ENCODE peak calls at places on chromosome 5, in six cellular contexts. One of them, this sample, is unnamed.

GRCh38 chr5:72673623-72674022 is 142.8 kb upstream of the TNPO1 start:
- DNase-seq in astrocyte: no peak
- DNase-seq in gastrocnemius medialis: no peak
- DNase-seq in IMR-90: no peak
- DNase-seq in mucosa of descending colon: no peak
- DNase-seq in WERI-Rb-1: no peak
- DNase-seq in this sample: no peak

GRCh38 chr5:39080597-39081204 is 6.5 kb upstream of the RICTOR start:
- DNase-seq in IMR-90: peak; percentile 73
- DNase-seq in astrocyte: peak; percentile 56
- DNase-seq in gastrocnemius medialis: peak; percentile 22
- DNase-seq in mucosa of descending colon: no peak
- DNase-seq in WERI-Rb-1: peak; percentile 65
- DNase-seq in this sample: peak; percentile 47

GRCh38 chr5:33457124-33457523 is 16.4 kb downstream of the TARS1 start:
- DNase-seq in astrocyte: peak; percentile 6
- DNase-seq in IMR-90: peak; percentile 9
- DNase-seq in gastrocnemius medialis: no peak
- DNase-seq in WERI-Rb-1: no peak
- DNase-seq in mucosa of descending colon: no peak
- DNase-seq in this sample: no peak

GRCh38 chr5:17412760-17413671 is 85.0 kb upstream of the TAF11L2 start:
- DNase-seq in astrocyte: no peak
- DNase-seq in IMR-90: no peak
- DNase-seq in gastrocnemius medialis: no peak
- DNase-seq in mucosa of descending colon: no peak
- DNase-seq in WERI-Rb-1: peak; percentile 86
- DNase-seq in this sample: no peak

GRCh38 chr5:94309166-94309565 is 309.2 kb downstream of the KIAA0825 start:
- DNase-seq in gastrocnemius medialis: no peak
- DNase-seq in IMR-90: peak; percentile 5
- DNase-seq in WERI-Rb-1: no peak
- DNase-seq in mucosa of descending colon: no peak
- DNase-seq in astrocyte: no peak
- DNase-seq in this sample: no peak

GRCh38 chr5:5381259-5382006 is 41.0 kb upstream of the ICE1 start:
- DNase-seq in astrocyte: peak; percentile 43
- DNase-seq in WERI-Rb-1: no peak
- DNase-seq in gastrocnemius medialis: no peak
- DNase-seq in IMR-90: no peak
- DNase-seq in mucosa of descending colon: no peak
- DNase-seq in this sample: no peak

GRCh38 chr5:78508231-78508765 is 140.3 kb downstream of the LHFPL2 start:
- DNase-seq in gastrocnemius medialis: no peak
- DNase-seq in astrocyte: peak; percentile 62
- DNase-seq in mucosa of descending colon: no peak
- DNase-seq in WERI-Rb-1: no peak
- DNase-seq in IMR-90: peak; percentile 78
- DNase-seq in this sample: peak; percentile 38

GRCh38 chr5:76367623-76368366 is 35.3 kb upstream of the IQGAP2 start:
- DNase-seq in mucosa of descending colon: no peak
- DNase-seq in astrocyte: peak; percentile 11
- DNase-seq in gastrocnemius medialis: no peak
- DNase-seq in WERI-Rb-1: no peak
- DNase-seq in IMR-90: peak; percentile 16
- DNase-seq in this sample: no peak

GRCh38 chr5:10734050-10734709 is 26.9 kb downstream of the DAP start:
- DNase-seq in gastrocnemius medialis: no peak
- DNase-seq in mucosa of descending colon: no peak
- DNase-seq in IMR-90: no peak
- DNase-seq in astrocyte: no peak
- DNase-seq in WERI-Rb-1: peak; percentile 39
- DNase-seq in this sample: no peak

GRCh38 chr5:55724276-55724675 is 12.2 kb upstream of the SLC38A9 start:
- DNase-seq in gastrocnemius medialis: no peak
- DNase-seq in mucosa of descending colon: no peak
- DNase-seq in IMR-90: peak; percentile 17
- DNase-seq in WERI-Rb-1: no peak
- DNase-seq in astrocyte: no peak
- DNase-seq in this sample: no peak

GRCh38 chr5:172313877-172314276 is 30.3 kb upstream of the UBTD2 start:
- DNase-seq in gastrocnemius medialis: no peak
- DNase-seq in mucosa of descending colon: no peak
- DNase-seq in IMR-90: no peak
- DNase-seq in astrocyte: no peak
- DNase-seq in WERI-Rb-1: no peak
- DNase-seq in this sample: no peak

GRCh38 chr5:168908207-168908606 is 329.0 kb upstream of the PANK3 start:
- DNase-seq in WERI-Rb-1: no peak
- DNase-seq in astrocyte: peak; percentile 80
- DNase-seq in IMR-90: no peak
- DNase-seq in mucosa of descending colon: no peak
- DNase-seq in gastrocnemius medialis: no peak
- DNase-seq in this sample: no peak

GRCh38 chr5:154236459-154237375 is 46.2 kb downstream of the GALNT10 start:
- DNase-seq in IMR-90: no peak
- DNase-seq in gastrocnemius medialis: no peak
- DNase-seq in WERI-Rb-1: no peak
- DNase-seq in astrocyte: no peak
- DNase-seq in mucosa of descending colon: no peak
- DNase-seq in this sample: no peak

GRCh38 chr5:16568875-16569580 is 47.8 kb downstream of the RETREG1 start:
- DNase-seq in astrocyte: peak; percentile 68
- DNase-seq in WERI-Rb-1: no peak
- DNase-seq in mucosa of descending colon: no peak
- DNase-seq in IMR-90: no peak
- DNase-seq in gastrocnemius medialis: no peak
- DNase-seq in this sample: no peak

GRCh38 chr5:150294551-150295071 is 5.0 kb upstream of the CAMK2A start:
- DNase-seq in astrocyte: no peak
- DNase-seq in gastrocnemius medialis: no peak
- DNase-seq in IMR-90: no peak
- DNase-seq in mucosa of descending colon: no peak
- DNase-seq in WERI-Rb-1: no peak
- DNase-seq in this sample: no peak

GRCh38 chr5:150302301-150303069 is at the start of gene ARSI:
- DNase-seq in gastrocnemius medialis: no peak
- DNase-seq in WERI-Rb-1: no peak
- DNase-seq in IMR-90: no peak
- DNase-seq in mucosa of descending colon: no peak
- DNase-seq in astrocyte: no peak
- DNase-seq in this sample: peak; percentile 55

GRCh38 chr5:100840364-100840763 is 62.7 kb downstream of the ST8SIA4 start:
- DNase-seq in WERI-Rb-1: no peak
- DNase-seq in astrocyte: peak; percentile 63
- DNase-seq in gastrocnemius medialis: no peak
- DNase-seq in mucosa of descending colon: no peak
- DNase-seq in IMR-90: peak; percentile 35
- DNase-seq in this sample: no peak

GRCh38 chr5:57825026-57825683 is 342.5 kb upstream of the ACTBL2 start:
- DNase-seq in IMR-90: peak; percentile 88
- DNase-seq in astrocyte: peak; percentile 99
- DNase-seq in WERI-Rb-1: no peak
- DNase-seq in gastrocnemius medialis: no peak
- DNase-seq in mucosa of descending colon: no peak
- DNase-seq in this sample: peak; percentile 76

GRCh38 chr5:164352695-164353094 is 847.3 kb downstream of the MAT2B start:
- DNase-seq in mucosa of descending colon: no peak
- DNase-seq in astrocyte: peak; percentile 52
- DNase-seq in WERI-Rb-1: no peak
- DNase-seq in IMR-90: no peak
- DNase-seq in gastrocnemius medialis: no peak
- DNase-seq in this sample: no peak

GRCh38 chr5:96946381-96946780 is 10.5 kb downstream of the LNPEP start:
- DNase-seq in mucosa of descending colon: no peak
- DNase-seq in WERI-Rb-1: no peak
- DNase-seq in IMR-90: no peak
- DNase-seq in astrocyte: no peak
- DNase-seq in gastrocnemius medialis: no peak
- DNase-seq in this sample: no peak

GRCh38 chr5:123811771-123812170 is 299.8 kb downstream of the CSNK1G3 start:
- DNase-seq in gastrocnemius medialis: no peak
- DNase-seq in WERI-Rb-1: no peak
- DNase-seq in mucosa of descending colon: no peak
- DNase-seq in IMR-90: no peak
- DNase-seq in astrocyte: no peak
- DNase-seq in this sample: no peak

GRCh38 chr5:56698463-56699381 is 116.6 kb upstream of the MAP3K1 start:
- DNase-seq in gastrocnemius medialis: no peak
- DNase-seq in astrocyte: no peak
- DNase-seq in IMR-90: no peak
- DNase-seq in mucosa of descending colon: no peak
- DNase-seq in WERI-Rb-1: no peak
- DNase-seq in this sample: no peak

GRCh38 chr5:134503937-134504437 is 21.5 kb upstream of the JADE2 start:
- DNase-seq in astrocyte: peak; percentile 31
- DNase-seq in IMR-90: peak; percentile 60
- DNase-seq in WERI-Rb-1: peak; percentile 16
- DNase-seq in mucosa of descending colon: no peak
- DNase-seq in gastrocnemius medialis: no peak
- DNase-seq in this sample: no peak

GRCh38 chr5:54021413-54022155 is 288.8 kb downstream of the ARL15 start:
- DNase-seq in gastrocnemius medialis: no peak
- DNase-seq in astrocyte: peak; percentile 13
- DNase-seq in IMR-90: peak; percentile 42
- DNase-seq in mucosa of descending colon: no peak
- DNase-seq in WERI-Rb-1: no peak
- DNase-seq in this sample: no peak

GRCh38 chr5:93277001-93277400 is 304.0 kb downstream of the NR2F1-AS1 start:
- DNase-seq in mucosa of descending colon: no peak
- DNase-seq in gastrocnemius medialis: no peak
- DNase-seq in astrocyte: peak; percentile 27
- DNase-seq in WERI-Rb-1: no peak
- DNase-seq in IMR-90: peak; percentile 54
- DNase-seq in this sample: no peak

GRCh38 chr5:147901555-147901954 is 4.8 kb downstream of the C5orf46 start:
- DNase-seq in astrocyte: peak; percentile 92
- DNase-seq in mucosa of descending colon: no peak
- DNase-seq in IMR-90: peak; percentile 12
- DNase-seq in gastrocnemius medialis: no peak
- DNase-seq in WERI-Rb-1: no peak
- DNase-seq in this sample: no peak

GRCh38 chr5:91535508-91535907 is 152.4 kb upstream of the ARRDC3 start:
- DNase-seq in IMR-90: no peak
- DNase-seq in astrocyte: no peak
- DNase-seq in WERI-Rb-1: no peak
- DNase-seq in mucosa of descending colon: no peak
- DNase-seq in gastrocnemius medialis: no peak
- DNase-seq in this sample: no peak

GRCh38 chr5:120297621-120298020 is 166.5 kb upstream of the PRR16 start:
- DNase-seq in mucosa of descending colon: no peak
- DNase-seq in astrocyte: peak; percentile 30
- DNase-seq in WERI-Rb-1: no peak
- DNase-seq in IMR-90: peak; percentile 31
- DNase-seq in gastrocnemius medialis: no peak
- DNase-seq in this sample: no peak

GRCh38 chr5:80127037-80127642 is 92.0 kb downstream of the THBS4 start:
- DNase-seq in mucosa of descending colon: no peak
- DNase-seq in astrocyte: peak; percentile 26
- DNase-seq in IMR-90: no peak
- DNase-seq in WERI-Rb-1: no peak
- DNase-seq in gastrocnemius medialis: no peak
- DNase-seq in this sample: no peak

GRCh38 chr5:157608972-157609565 is 33.5 kb upstream of the ADAM19 start:
- DNase-seq in mucosa of descending colon: no peak
- DNase-seq in gastrocnemius medialis: no peak
- DNase-seq in astrocyte: no peak
- DNase-seq in WERI-Rb-1: no peak
- DNase-seq in IMR-90: no peak
- DNase-seq in this sample: no peak

GRCh38 chr5:172110260-172110815 is 77.7 kb downstream of the STK10 start:
- DNase-seq in IMR-90: no peak
- DNase-seq in mucosa of descending colon: no peak
- DNase-seq in WERI-Rb-1: no peak
- DNase-seq in astrocyte: no peak
- DNase-seq in gastrocnemius medialis: no peak
- DNase-seq in this sample: no peak

DNA sequence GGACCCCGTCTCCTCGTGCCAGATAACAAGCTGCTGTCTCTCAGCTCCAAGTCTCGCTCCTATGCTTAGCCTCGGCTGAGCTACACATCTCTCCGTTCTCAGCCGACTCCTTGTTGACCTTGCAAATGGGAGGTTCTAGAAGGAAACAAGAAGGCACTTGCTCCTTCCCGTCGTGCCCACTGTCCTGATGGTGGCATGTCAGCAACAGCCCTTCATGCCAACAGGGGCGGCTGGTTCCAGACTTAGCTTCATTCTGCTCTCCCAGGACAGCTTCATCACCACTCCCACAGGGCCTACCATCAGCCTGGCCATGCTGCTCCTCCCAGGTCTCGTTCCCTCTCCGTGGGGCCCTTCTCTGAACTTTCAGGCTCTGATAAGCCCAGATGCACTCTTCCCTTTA is 13.0 kb upstream of the RASGEF1C start:
- DNase-seq in astrocyte: no peak
- DNase-seq in mucosa of descending colon: no peak
- DNase-seq in WERI-Rb-1: no peak
- DNase-seq in IMR-90: no peak
- DNase-seq in gastrocnemius medialis: no peak
- DNase-seq in this sample: no peak
- H3K9me3 ChIP-seq in astrocyte: peaks cover 10% of the 10 kb centered on the region
- H3K9me3 ChIP-seq in mucosa of descending colon: peaks cover 64% of the 10 kb centered on the region
- H3K9me3 ChIP-seq in WERI-Rb-1: no peaks in the 10 kb centered on the region
- H3K9me3 ChIP-seq in IMR-90: peaks cover 23% of the 10 kb centered on the region
- H3K9me3 ChIP-seq in gastrocnemius medialis: no peaks in the 10 kb centered on the region
- H3K9me3 ChIP-seq in this sample: peaks cover 29% of the 10 kb centered on the region

GRCh38 chr5:111142932-111143331 is 50.8 kb downstream of the WDR36 start:
- DNase-seq in IMR-90: no peak
- DNase-seq in astrocyte: peak; percentile 12
- DNase-seq in WERI-Rb-1: no peak
- DNase-seq in mucosa of descending colon: no peak
- DNase-seq in gastrocnemius medialis: no peak
- DNase-seq in this sample: no peak
- TF ChIP-seq CTCF in IMR-90: no peak
- TF ChIP-seq CTCF in astrocyte: no peak
- TF ChIP-seq CTCF in WERI-Rb-1: no peak
- TF ChIP-seq CTCF in mucosa of descending colon: no peak
- TF ChIP-seq CTCF in gastrocnemius medialis: no peak
- TF ChIP-seq CTCF in this sample: no peak

GRCh38 chr5:132190161-132190817 is 37.4 kb downstream of the P4HA2 start:
- DNase-seq in astrocyte: peak; percentile 58
- DNase-seq in gastrocnemius medialis: no peak
- DNase-seq in IMR-90: peak; percentile 81
- DNase-seq in WERI-Rb-1: peak; percentile 44
- DNase-seq in mucosa of descending colon: no peak
- DNase-seq in this sample: peak; percentile 62
- H3K4me3 ChIP-seq in astrocyte: no peak overlapping the region
- H3K4me3 ChIP-seq in gastrocnemius medialis: no peak overlapping the region
- H3K4me3 ChIP-seq in IMR-90: no peak overlapping the region
- H3K4me3 ChIP-seq in WERI-Rb-1: no peak overlapping the region
- H3K4me3 ChIP-seq in mucosa of descending colon: no peak overlapping the region
- H3K4me3 ChIP-seq in this sample: no peak overlapping the region

DNA sequence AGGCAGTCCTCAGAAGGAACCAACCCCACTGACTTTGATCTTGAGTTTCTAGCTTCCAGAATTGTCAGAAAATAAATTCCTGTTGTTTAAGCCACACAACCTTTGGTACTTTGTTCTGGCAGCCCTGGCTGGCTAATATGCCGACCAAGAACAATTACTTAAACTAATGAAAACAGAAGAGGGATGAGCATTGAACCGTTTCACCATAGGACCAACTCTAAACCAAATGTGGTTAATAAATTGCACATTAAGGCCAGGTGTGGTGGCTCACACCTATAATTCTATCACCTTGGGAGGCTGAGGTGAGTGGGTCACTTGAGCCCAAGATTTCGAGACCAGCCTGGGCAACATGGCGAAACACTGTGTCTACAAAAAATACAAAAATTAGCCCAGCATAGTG is 160.9 kb upstream of the RAI14 start:
- DNase-seq in mucosa of descending colon: no peak
- DNase-seq in gastrocnemius medialis: no peak
- DNase-seq in IMR-90: no peak
- DNase-seq in WERI-Rb-1: no peak
- DNase-seq in astrocyte: no peak
- DNase-seq in this sample: no peak
- H3K9me3 ChIP-seq in mucosa of descending colon: no peaks in the 10 kb centered on the region
- H3K9me3 ChIP-seq in gastrocnemius medialis: no peaks in the 10 kb centered on the region
- H3K9me3 ChIP-seq in IMR-90: peaks cover 3% of the 10 kb centered on the region
- H3K9me3 ChIP-seq in WERI-Rb-1: peaks cover 5% of the 10 kb centered on the region
- H3K9me3 ChIP-seq in astrocyte: peaks cover 3% of the 10 kb centered on the region
- H3K9me3 ChIP-seq in this sample: peaks cover 6% of the 10 kb centered on the region

This sample was measured in AG04450.